ENCODE peak calls at places on chromosomes 11 and 22, in seven cellular contexts. R is GM23338, T is ovary, X is right lobe of liver, A is tibial artery, B is choroid plexus epithelial cell, P is kidney epithelial cell. K is an unnamed sample.

GRCh38 chr11:69080361-69080973 is 31.7 kb downstream of the TPCN2 start:
- DNase-seq in X (no peak), T (no peak), B (no peak), P (no peak), R (no peak), A (no peak), K (peak)

GRCh38 chr22:45603631-45604030 is 68.0 kb upstream of the ATXN10 start:
- DNase-seq in R (no peak), P (no peak), B (no peak), A (no peak), T (no peak), X (no peak), K (no peak)

GRCh38 chr11:119222308-119222707 is 16.2 kb downstream of the CBL start:
- DNase-seq in P (no peak), T (no peak), B (peak), R (no peak), X (no peak), A (no peak), K (peak)

GRCh38 chr11:36354221-36355003 is 58.3 kb downstream of the PRR5L start:
- DNase-seq in B (peak), T (no peak), A (no peak), X (no peak), P (no peak), R (no peak), K (peak)

GRCh38 chr11:2289350-2289749 is 12.4 kb downstream of the C11orf21 start:
- DNase-seq in B (no peak), X (no peak), R (no peak), A (peak), T (no peak), P (no peak), K (no peak)

GRCh38 chr11:97617031-97617430 is 1227.2 kb downstream of the JRKL start:
- DNase-seq in A (no peak), B (peak), X (no peak), R (no peak), T (no peak), P (no peak), K (no peak)

GRCh38 chr11:104663190-104664140 is 234.8 kb downstream of the CASP12 start:
- DNase-seq in A (no peak), B (no peak), X (no peak), T (no peak), P (no peak), R (no peak), K (peak)

GRCh38 chr11:88701816-88702215 is 364.0 kb downstream of the GRM5 start:
- DNase-seq in P (no peak), A (no peak), B (no peak), R (no peak), T (no peak), X (no peak), K (no peak)

GRCh38 chr11:73141309-73142127 is 600 bp downstream of the FCHSD2 start:
- DNase-seq in R (peak), P (no peak), X (no peak), B (peak), A (peak), T (peak), K (peak)

GRCh38 chr22:19523240-19524169 is 705 bp downstream of the CLDN5 start:
- DNase-seq in R (peak), P (no peak), A (no peak), T (no peak), B (peak), X (no peak), K (peak)

GRCh38 chr22:37499006-37499707 is 13.0 kb upstream of the MFNG start:
- DNase-seq in T (no peak), P (no peak), B (peak), X (no peak), A (no peak), R (no peak), K (peak)

GRCh38 chr22:29218758-29219408 is 13.2 kb downstream of the EMID1 start:
- DNase-seq in X (no peak), A (no peak), P (no peak), T (no peak), B (no peak), R (no peak), K (no peak)

GRCh38 chr11:115363426-115363825 is 140.8 kb downstream of the CADM1 start:
- DNase-seq in X (no peak), B (no peak), A (no peak), P (no peak), R (no peak), T (no peak), K (peak)

GRCh38 chr11:33996498-33997454 is 54.8 kb upstream of the CAPRIN1 start:
- DNase-seq in P (no peak), X (peak), R (peak), A (peak), T (peak), B (peak), K (peak)

GRCh38 chr22:24758164-24758799 is 16.2 kb downstream of the PIWIL3 start:
- DNase-seq in B (peak), T (peak), X (peak), P (no peak), R (peak), A (no peak), K (peak)

GRCh38 chr11:36452231-36452630 is 57.8 kb downstream of the TRAF6 start:
- DNase-seq in A (no peak), T (no peak), R (no peak), B (no peak), P (no peak), X (no peak), K (peak)

GRCh38 chr11:1500466-1501420 is 14.2 kb upstream of the MOB2 start:
- DNase-seq in B (no peak), T (no peak), A (peak), R (no peak), P (no peak), X (peak), K (no peak)

GRCh38 chr11:88523362-88524028 is 186.0 kb upstream of the CTSC start:
- DNase-seq in X (no peak), T (no peak), R (no peak), P (no peak), B (peak), A (no peak), K (no peak)

GRCh38 chr11:70606248-70606950 is 208.1 kb downstream of the CTTN start:
- DNase-seq in R (no peak), X (no peak), A (no peak), B (no peak), P (no peak), T (no peak), K (no peak)

GRCh38 chr22:19773470-19774040 is 13.0 kb downstream of the TBX1 start:
- DNase-seq in R (no peak), T (no peak), A (no peak), P (no peak), X (peak), B (no peak), K (no peak)

GRCh38 chr11:121586727-121587126 is 134.0 kb upstream of the SORL1-AS1 start:
- DNase-seq in R (no peak), B (no peak), X (no peak), T (no peak), P (no peak), A (no peak), K (no peak)

GRCh38 chr22:21713428-21714058 is 22.1 kb downstream of the YPEL1 start:
- DNase-seq in R (no peak), X (no peak), A (no peak), P (no peak), B (no peak), T (no peak), K (no peak)

GRCh38 chr11:15837901-15838489 is 518.4 kb downstream of the SOX6 start:
- DNase-seq in X (no peak), P (no peak), A (no peak), R (no peak), B (no peak), T (no peak), K (no peak)

GRCh38 chr11:129618046-129618569 is 197.5 kb upstream of the TMEM45B start:
- DNase-seq in B (no peak), A (no peak), X (no peak), T (no peak), R (peak), P (no peak), K (no peak)

GRCh38 chr11:130740819-130741218 is 175.5 kb downstream of the SNX19 start:
- DNase-seq in B (peak), X (no peak), T (no peak), R (no peak), A (no peak), P (no peak), K (no peak)

GRCh38 chr11:130904380-130904779 is 11.9 kb downstream of the SNX19 start:
- DNase-seq in R (peak), A (no peak), X (no peak), T (no peak), B (peak), P (no peak), K (peak)

GRCh38 chr11:119277660-119278059 is 39.3 kb downstream of the MCAM start:
- DNase-seq in X (no peak), P (no peak), T (no peak), R (no peak), A (no peak), B (no peak), K (no peak)

GRCh38 chr11:45815747-45816146 is 10.8 kb downstream of the SLC35C1 start:
- DNase-seq in B (peak), T (no peak), A (no peak), R (peak), P (no peak), X (no peak), K (peak)

GRCh38 chr11:129950319-129951034 is 52.2 kb downstream of the PRDM10 start:
- DNase-seq in B (peak), R (no peak), P (no peak), X (no peak), T (peak), A (no peak), K (peak)

GRCh38 chr11:838441-839279 is 3.7 kb downstream of the POLR2L start:
- DNase-seq in R (peak), B (peak), T (no peak), X (no peak), P (no peak), A (no peak), K (peak)

GRCh38 chr11:133669371-133670046 is 137.2 kb upstream of the OPCML start:
- DNase-seq in A (no peak), X (no peak), P (no peak), T (no peak), R (peak), B (no peak), K (no peak)

GRCh38 chr11:113184498-113184897 is 129.9 kb upstream of the TTC12 start:
- DNase-seq in P (peak), R (no peak), A (no peak), B (peak), X (no peak), T (no peak), K (peak)

GRCh38 chr11:12835286-12835685 is 161.1 kb downstream of the TEAD1 start:
- DNase-seq in A (no peak), B (no peak), X (peak), T (no peak), P (no peak), R (no peak), K (no peak)

GRCh38 chr11:23948831-23949230 is 548.0 kb upstream of the LUZP2 start:
- DNase-seq in P (no peak), R (no peak), T (no peak), A (no peak), B (peak), X (no peak), K (no peak)

GRCh38 chr22:46810856-46811786 is 48.7 kb downstream of the TBC1D22A start:
- DNase-seq in P (no peak), R (no peak), X (no peak), T (no peak), A (peak), B (no peak), K (no peak)

GRCh38 chr11:88384678-88385015 is 47.1 kb upstream of the CTSC start:
- DNase-seq in A (no peak), P (peak), R (no peak), T (no peak), B (peak), X (no peak), K (peak)

GRCh38 chr11:44886765-44887164 is 63.9 kb downstream of the TP53I11 start:
- DNase-seq in A (no peak), R (no peak), T (no peak), B (peak), X (no peak), P (no peak), K (peak)

GRCh38 chr11:11567862-11568650 is 53.7 kb downstream of the GALNT18 start:
- DNase-seq in A (no peak), P (peak), X (no peak), B (no peak), T (no peak), R (no peak), K (peak)

GRCh38 chr11:86288776-86289507 is 13.1 kb upstream of the HIKESHI start:
- DNase-seq in B (no peak), P (no peak), R (no peak), A (no peak), X (no peak), T (no peak), K (peak)